ENCODE peak calls at places on chromosomes 13 and 19, in five cellular contexts. One of them, this sample, is unnamed.

GRCh38 chr13:41931337-41931736 is 29.6 kb downstream of the VWA8 start:
- DNase-seq in psoas muscle: no peak
- DNase-seq in testis: no peak
- DNase-seq in SK-N-SH: no peak
- DNase-seq in transverse colon: no peak
- DNase-seq in this sample: no peak

GRCh38 chr19:42242071-42242511 is 311 bp downstream of the GSK3A start:
- DNase-seq in psoas muscle: no peak
- DNase-seq in testis: no peak
- DNase-seq in SK-N-SH: peak; percentile 59
- DNase-seq in transverse colon: no peak
- DNase-seq in this sample: no peak

GRCh38 chr13:29369060-29369743 is 226.3 kb downstream of the SLC7A1 start:
- DNase-seq in psoas muscle: no peak
- DNase-seq in testis: no peak
- DNase-seq in SK-N-SH: peak; percentile 39
- DNase-seq in transverse colon: no peak
- DNase-seq in this sample: peak; percentile 25

GRCh38 chr13:85509512-85509911 is 289.7 kb downstream of the SLITRK6 start:
- DNase-seq in psoas muscle: no peak
- DNase-seq in testis: no peak
- DNase-seq in SK-N-SH: no peak
- DNase-seq in transverse colon: no peak
- DNase-seq in this sample: no peak

GRCh38 chr19:13872695-13873389 is 4.1 kb upstream of the NANOS3 start:
- DNase-seq in psoas muscle: no peak
- DNase-seq in testis: no peak
- DNase-seq in SK-N-SH: peak; percentile 43
- DNase-seq in transverse colon: no peak
- DNase-seq in this sample: no peak

GRCh38 chr13:63209330-63210017 is 1793.8 kb upstream of the PCDH20 start:
- DNase-seq in psoas muscle: no peak
- DNase-seq in testis: no peak
- DNase-seq in SK-N-SH: no peak
- DNase-seq in transverse colon: no peak
- DNase-seq in this sample: no peak

GRCh38 chr19:48770223-48770622 is 14.9 kb downstream of the FGF21 start:
- DNase-seq in psoas muscle: no peak
- DNase-seq in testis: no peak
- DNase-seq in SK-N-SH: no peak
- DNase-seq in transverse colon: no peak
- DNase-seq in this sample: no peak

GRCh38 chr13:35599385-35599784 is 122.9 kb upstream of the MAB21L1 start:
- DNase-seq in psoas muscle: no peak
- DNase-seq in testis: no peak
- DNase-seq in SK-N-SH: no peak
- DNase-seq in transverse colon: no peak
- DNase-seq in this sample: peak; percentile 32

GRCh38 chr19:16018801-16019551 is 57.3 kb upstream of the TPM4 start:
- DNase-seq in psoas muscle: no peak
- DNase-seq in testis: no peak
- DNase-seq in SK-N-SH: peak; percentile 12
- DNase-seq in transverse colon: no peak
- DNase-seq in this sample: no peak

GRCh38 chr19:35719402-35720162 is 1.8 kb downstream of the KMT2B start:
- DNase-seq in psoas muscle: no peak
- DNase-seq in testis: no peak
- DNase-seq in SK-N-SH: no peak
- DNase-seq in transverse colon: no peak
- DNase-seq in this sample: no peak

GRCh38 chr13:80084086-80084676 is 256.7 kb downstream of the SPRY2 start:
- DNase-seq in psoas muscle: no peak
- DNase-seq in testis: no peak
- DNase-seq in SK-N-SH: no peak
- DNase-seq in transverse colon: no peak
- DNase-seq in this sample: no peak

GRCh38 chr19:11377237-11377636 is 2.8 kb downstream of the SWSAP1 start:
- DNase-seq in psoas muscle: no peak
- DNase-seq in testis: no peak
- DNase-seq in SK-N-SH: no peak
- DNase-seq in transverse colon: peak; percentile 48
- DNase-seq in this sample: peak; percentile 37

GRCh38 chr19:610801-611505 is 21.3 kb downstream of the HCN2 start:
- DNase-seq in psoas muscle: peak; percentile 79
- DNase-seq in testis: peak; percentile 67
- DNase-seq in SK-N-SH: peak; percentile 87
- DNase-seq in transverse colon: peak; percentile 54
- DNase-seq in this sample: peak; percentile 86

GRCh38 chr19:6476155-6476895 is 5.3 kb downstream of the DENND1C start:
- DNase-seq in psoas muscle: peak; percentile 71
- DNase-seq in testis: peak; percentile 83
- DNase-seq in SK-N-SH: peak; percentile 96
- DNase-seq in transverse colon: peak; percentile 94
- DNase-seq in this sample: peak; percentile 95

GRCh38 chr19:3620145-3620816 is 6.3 kb downstream of the CACTIN start:
- DNase-seq in psoas muscle: no peak
- DNase-seq in testis: no peak
- DNase-seq in SK-N-SH: no peak
- DNase-seq in transverse colon: no peak
- DNase-seq in this sample: no peak

GRCh38 chr19:49441210-49441959 is at the start of gene SLC17A7:
- DNase-seq in psoas muscle: peak; percentile 83
- DNase-seq in testis: peak; percentile 64
- DNase-seq in SK-N-SH: peak; percentile 85
- DNase-seq in transverse colon: peak; percentile 34
- DNase-seq in this sample: peak; percentile 65

GRCh38 chr13:24128112-24128511 is 32.4 kb upstream of the SPATA13 start:
- DNase-seq in psoas muscle: no peak
- DNase-seq in testis: no peak
- DNase-seq in SK-N-SH: no peak
- DNase-seq in transverse colon: no peak
- DNase-seq in this sample: no peak

GRCh38 chr19:48745208-48745995 is 1.3 kb downstream of the IZUMO1 start:
- DNase-seq in psoas muscle: peak; percentile 75
- DNase-seq in testis: peak; percentile 91
- DNase-seq in SK-N-SH: peak; percentile 78
- DNase-seq in transverse colon: peak; percentile 47
- DNase-seq in this sample: peak; percentile 77

GRCh38 chr13:47184311-47184710 is 287.5 kb upstream of the HTR2A start:
- DNase-seq in psoas muscle: no peak
- DNase-seq in testis: no peak
- DNase-seq in SK-N-SH: no peak
- DNase-seq in transverse colon: no peak
- DNase-seq in this sample: no peak

GRCh38 chr13:34416833-34417425 is 525.1 kb upstream of the NBEA start:
- DNase-seq in psoas muscle: peak; percentile 68
- DNase-seq in testis: peak; percentile 47
- DNase-seq in SK-N-SH: no peak
- DNase-seq in transverse colon: peak; percentile 13
- DNase-seq in this sample: peak; percentile 64

GRCh38 chr13:30933334-30933681 is 852 bp downstream of the TEX26 start:
- DNase-seq in psoas muscle: no peak
- DNase-seq in testis: no peak
- DNase-seq in SK-N-SH: no peak
- DNase-seq in transverse colon: no peak
- DNase-seq in this sample: no peak

GRCh38 chr13:30934381-30934780 is 1.9 kb downstream of the TEX26 start:
- DNase-seq in psoas muscle: no peak
- DNase-seq in testis: no peak
- DNase-seq in SK-N-SH: no peak
- DNase-seq in transverse colon: no peak
- DNase-seq in this sample: no peak

GRCh38 chr13:30934803-30935202 is 2.3 kb downstream of the TEX26 start:
- DNase-seq in psoas muscle: no peak
- DNase-seq in testis: no peak
- DNase-seq in SK-N-SH: no peak
- DNase-seq in transverse colon: no peak
- DNase-seq in this sample: no peak

GRCh38 chr13:30928971-30929370 is 3.5 kb upstream of the TEX26 start:
- DNase-seq in psoas muscle: no peak
- DNase-seq in testis: no peak
- DNase-seq in SK-N-SH: no peak
- DNase-seq in transverse colon: no peak
- DNase-seq in this sample: no peak

DNA sequence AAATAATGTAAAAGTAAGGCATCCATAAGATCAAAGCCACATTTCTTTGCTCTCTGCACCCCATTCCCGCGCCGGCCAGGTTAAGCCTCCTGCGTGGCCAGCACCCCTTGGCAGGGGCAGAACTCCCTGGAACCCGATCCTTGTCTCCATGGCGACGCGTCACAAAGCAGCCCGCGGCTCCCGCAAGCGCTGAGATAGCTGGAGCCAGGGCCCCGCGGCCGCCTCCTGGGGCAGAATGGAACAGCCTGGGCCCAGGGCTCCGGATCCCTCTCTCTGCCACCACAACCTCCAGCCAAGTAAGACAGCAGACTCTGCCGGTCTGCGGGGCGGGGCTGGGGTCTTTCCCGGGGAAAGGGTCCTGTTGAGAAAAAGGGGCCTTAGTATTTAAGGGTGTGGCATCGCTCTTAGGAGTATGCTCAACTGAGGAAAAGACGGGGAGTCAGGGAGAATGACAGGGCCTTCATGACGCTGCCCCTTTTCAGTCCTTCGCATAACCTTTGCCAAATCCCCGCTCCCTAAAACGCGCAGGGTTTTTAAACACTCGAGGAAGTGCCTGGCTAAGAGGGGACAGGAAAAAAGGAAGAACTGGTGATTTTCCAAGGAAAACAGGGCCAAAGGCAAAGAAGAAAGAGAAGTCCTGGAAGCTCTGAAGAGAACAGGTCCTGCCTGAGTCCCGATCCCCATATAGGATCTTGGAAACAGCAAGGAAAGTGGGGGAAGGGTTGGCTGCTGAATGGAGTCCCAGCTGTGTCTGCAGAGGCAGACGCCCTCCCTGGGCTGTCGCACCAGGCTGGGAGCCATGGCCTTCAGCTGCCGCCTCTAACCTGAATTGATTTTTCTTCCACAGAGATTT is at the start of gene TEX26:
- DNase-seq in psoas muscle: peak; percentile 59
- DNase-seq in testis: peak; percentile 65
- DNase-seq in SK-N-SH: no peak
- DNase-seq in transverse colon: no peak
- DNase-seq in this sample: no peak
- TF ChIP-seq CTCF in psoas muscle: no peak
- TF ChIP-seq CTCF in testis: no peak
- TF ChIP-seq CTCF in SK-N-SH: no peak
- TF ChIP-seq CTCF in transverse colon: no peak
- TF ChIP-seq CTCF in this sample: no peak

DNA sequence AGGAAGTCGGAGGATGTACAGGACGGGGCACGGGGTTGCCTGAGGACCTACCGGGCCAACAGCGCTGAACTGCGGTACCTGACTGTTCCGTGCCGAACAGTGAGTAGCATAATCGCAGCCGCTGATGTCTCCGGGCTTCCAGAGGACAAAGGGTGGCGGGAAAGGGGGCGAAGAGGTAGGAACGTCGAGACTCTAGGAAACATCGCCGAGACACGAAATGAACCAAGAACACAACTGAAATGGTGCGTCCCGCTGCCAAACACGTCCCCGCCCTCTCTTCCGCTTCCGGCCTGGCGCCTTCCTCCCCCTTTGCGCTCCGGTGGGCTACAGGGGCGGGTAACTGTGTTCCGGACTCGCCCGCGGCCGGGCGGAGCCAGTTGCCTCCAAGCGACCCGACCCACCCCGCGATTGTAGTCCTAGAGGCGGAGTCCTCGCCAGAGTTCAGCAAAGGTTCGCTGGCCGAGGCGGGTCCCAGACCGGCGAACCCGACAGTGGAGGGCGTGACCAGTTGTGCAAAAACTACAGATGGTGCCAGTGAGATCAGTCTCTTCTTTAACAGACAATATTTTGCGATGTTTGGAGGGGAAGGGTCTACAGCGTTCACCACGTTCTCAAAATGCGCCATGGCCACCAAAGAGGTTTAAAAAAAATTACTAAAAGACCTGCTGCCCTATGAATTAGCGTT is at the start of gene MRPS31:
- DNase-seq in psoas muscle: peak; percentile 97
- DNase-seq in testis: peak; percentile 97
- DNase-seq in SK-N-SH: peak; percentile 94
- DNase-seq in transverse colon: peak; percentile 97
- DNase-seq in this sample: peak; percentile 95
- TF ChIP-seq CTCF in psoas muscle: no peak
- TF ChIP-seq CTCF in testis: no peak
- TF ChIP-seq CTCF in SK-N-SH: no peak
- TF ChIP-seq CTCF in transverse colon: no peak
- TF ChIP-seq CTCF in this sample: no peak

DNA sequence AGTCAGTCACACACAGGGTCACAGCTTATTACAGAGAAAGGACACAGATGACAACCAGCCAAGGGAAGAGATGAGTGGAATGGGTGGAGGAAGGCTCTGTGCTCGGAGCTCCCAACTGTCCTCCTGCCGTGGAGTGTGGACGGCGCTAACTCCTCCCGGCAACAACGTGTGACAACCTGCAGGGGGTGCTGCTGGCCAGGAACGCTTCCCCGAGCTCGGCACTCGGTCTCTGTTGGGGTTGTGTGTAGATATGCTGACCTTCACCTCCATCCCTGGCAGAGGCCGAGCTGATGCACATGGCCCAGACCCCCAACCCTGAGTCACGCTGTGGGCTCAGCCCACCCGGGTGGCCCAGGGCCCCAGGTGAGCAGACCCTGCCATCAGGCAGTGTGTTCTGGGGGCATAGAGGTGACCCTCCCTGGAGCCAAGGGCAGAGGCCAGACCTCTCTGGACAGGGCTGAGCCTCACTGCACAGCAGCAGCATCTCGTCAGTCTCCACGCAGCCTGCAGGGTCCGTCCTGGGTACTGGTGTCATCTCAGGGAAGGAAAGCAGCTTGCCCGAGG is 14.1 kb downstream of the ZNF444 start:
- DNase-seq in psoas muscle: no peak
- DNase-seq in testis: peak; percentile 53
- DNase-seq in SK-N-SH: peak; percentile 59
- DNase-seq in transverse colon: peak; percentile 33
- DNase-seq in this sample: peak; percentile 26
- TF ChIP-seq CTCF in psoas muscle: peak; percentile 43
- TF ChIP-seq CTCF in testis: peak; percentile 48
- TF ChIP-seq CTCF in SK-N-SH: peak; percentile 49
- TF ChIP-seq CTCF in transverse colon: peak; percentile 28
- TF ChIP-seq CTCF in this sample: peak; percentile 49

DNA sequence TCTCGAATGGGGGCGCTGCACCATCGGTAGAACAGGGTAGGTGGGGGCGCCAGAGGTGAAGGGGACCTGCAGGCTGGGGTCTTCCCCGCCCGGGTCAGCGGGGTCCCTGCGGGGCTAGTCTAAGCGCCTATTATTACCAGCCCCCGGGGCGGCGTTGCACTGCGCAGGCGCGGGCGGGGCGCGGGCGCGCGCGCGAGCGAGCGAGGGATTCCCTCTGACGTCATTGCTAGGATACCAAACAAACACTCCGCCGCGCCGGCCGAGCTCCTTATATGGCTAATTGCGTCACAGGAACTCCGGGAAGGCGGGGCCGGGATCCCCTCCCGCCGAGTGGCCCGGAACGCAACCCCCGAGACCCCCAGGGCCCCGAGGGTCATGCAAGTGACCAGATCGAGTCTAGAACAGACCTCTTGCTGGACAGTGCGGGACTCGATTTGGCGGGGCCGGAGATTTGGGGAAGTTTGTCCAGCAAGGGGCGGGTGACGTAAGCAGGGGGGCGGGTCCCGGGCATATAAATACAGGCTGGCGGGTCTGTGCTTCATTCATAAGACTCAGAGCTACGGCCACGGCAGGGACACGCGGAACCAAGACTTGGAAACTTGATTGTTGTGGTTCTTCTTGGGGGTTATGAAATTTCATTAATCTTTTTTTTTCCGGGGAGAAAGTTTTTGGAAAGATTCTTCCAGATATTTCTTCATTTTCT is at the start of gene FOSB:
- DNase-seq in psoas muscle: peak; percentile 97
- DNase-seq in testis: peak; percentile 98
- DNase-seq in SK-N-SH: peak; percentile 96
- DNase-seq in transverse colon: peak; percentile 94
- DNase-seq in this sample: peak; percentile 95
- TF ChIP-seq CTCF in psoas muscle: no peak
- TF ChIP-seq CTCF in testis: no peak
- TF ChIP-seq CTCF in SK-N-SH: peak; percentile 21
- TF ChIP-seq CTCF in transverse colon: no peak
- TF ChIP-seq CTCF in this sample: peak; percentile 30

This sample was measured in BE2C.